ENCODE peak calls at places on chromosome 20, in six cellular contexts. One of them, this sample, is unnamed. For H3K79me2, the result is how much of the 10 kb centered on the place peaks cover.

GRCh38 chr20:53826090-53826489 is 232.5 kb upstream of the ZNF217 start:
- DNase-seq in OCI-LY7: no peak
- DNase-seq in MM.1S: no peak
- DNase-seq in GM23248: no peak
- DNase-seq in GM23338: no peak
- DNase-seq in neural progenitor cell: no peak
- DNase-seq in this sample: no peak

GRCh38 chr20:62885808-62886708 is 24.4 kb upstream of the TCFL5 start:
- DNase-seq in MM.1S: peak
- DNase-seq in GM23248: no peak
- DNase-seq in neural progenitor cell: no peak
- DNase-seq in GM23338: no peak
- DNase-seq in OCI-LY7: no peak
- DNase-seq in this sample: no peak

GRCh38 chr20:60055740-60056139 is 97.5 kb downstream of the CDH26 start:
- DNase-seq in GM23248: peak
- DNase-seq in MM.1S: no peak
- DNase-seq in neural progenitor cell: no peak
- DNase-seq in OCI-LY7: no peak
- DNase-seq in GM23338: no peak
- DNase-seq in this sample: no peak

GRCh38 chr20:3105256-3106137 is 21.0 kb upstream of the AVP start:
- DNase-seq in neural progenitor cell: no peak
- DNase-seq in MM.1S: no peak
- DNase-seq in OCI-LY7: no peak
- DNase-seq in GM23338: no peak
- DNase-seq in GM23248: no peak
- DNase-seq in this sample: no peak

GRCh38 chr20:47319517-47320252 is 36.8 kb downstream of the ZMYND8 start:
- DNase-seq in GM23248: peak
- DNase-seq in GM23338: peak
- DNase-seq in OCI-LY7: no peak
- DNase-seq in MM.1S: no peak
- DNase-seq in neural progenitor cell: peak
- DNase-seq in this sample: peak

GRCh38 chr20:47272893-47273590 is 83.5 kb downstream of the ZMYND8 start:
- DNase-seq in GM23338: peak
- DNase-seq in OCI-LY7: peak
- DNase-seq in MM.1S: peak
- DNase-seq in GM23248: peak
- DNase-seq in neural progenitor cell: peak
- DNase-seq in this sample: peak

GRCh38 chr20:50320910-50321796 is 130.5 kb downstream of the CEBPB start:
- DNase-seq in neural progenitor cell: peak
- DNase-seq in OCI-LY7: no peak
- DNase-seq in GM23248: peak
- DNase-seq in MM.1S: no peak
- DNase-seq in GM23338: peak
- DNase-seq in this sample: peak

GRCh38 chr20:5720696-5721095 is 29.5 kb upstream of the SHLD1 start:
- DNase-seq in OCI-LY7: no peak
- DNase-seq in neural progenitor cell: no peak
- DNase-seq in GM23338: no peak
- DNase-seq in GM23248: no peak
- DNase-seq in MM.1S: no peak
- DNase-seq in this sample: no peak

GRCh38 chr20:41436679-41437078 is 70.1 kb upstream of the EMILIN3 start:
- DNase-seq in GM23248: peak
- DNase-seq in OCI-LY7: no peak
- DNase-seq in MM.1S: no peak
- DNase-seq in neural progenitor cell: no peak
- DNase-seq in GM23338: no peak
- DNase-seq in this sample: peak

GRCh38 chr20:31685853-31686641 is 36.6 kb downstream of the BCL2L1 start:
- DNase-seq in OCI-LY7: no peak
- DNase-seq in GM23338: no peak
- DNase-seq in neural progenitor cell: no peak
- DNase-seq in GM23248: no peak
- DNase-seq in MM.1S: no peak
- DNase-seq in this sample: peak

GRCh38 chr20:40980106-40980827 is 48.4 kb upstream of the TOP1 start:
- DNase-seq in MM.1S: peak
- DNase-seq in OCI-LY7: no peak
- DNase-seq in GM23248: no peak
- DNase-seq in neural progenitor cell: no peak
- DNase-seq in GM23338: no peak
- DNase-seq in this sample: no peak

GRCh38 chr20:33864324-33864963 is 53.3 kb downstream of the CHMP4B start:
- DNase-seq in GM23248: no peak
- DNase-seq in neural progenitor cell: no peak
- DNase-seq in MM.1S: no peak
- DNase-seq in GM23338: no peak
- DNase-seq in OCI-LY7: no peak
- DNase-seq in this sample: no peak

GRCh38 chr20:62195736-62196135 is 12.9 kb downstream of the MTG2 start:
- DNase-seq in GM23338: no peak
- DNase-seq in MM.1S: no peak
- DNase-seq in GM23248: no peak
- DNase-seq in OCI-LY7: no peak
- DNase-seq in neural progenitor cell: no peak
- DNase-seq in this sample: no peak

GRCh38 chr20:44888226-44889103 is 3.0 kb downstream of the YWHAB start:
- DNase-seq in GM23248: peak
- DNase-seq in MM.1S: no peak
- DNase-seq in OCI-LY7: peak
- DNase-seq in neural progenitor cell: no peak
- DNase-seq in GM23338: no peak
- DNase-seq in this sample: peak

GRCh38 chr20:34069341-34070078 is 42.5 kb downstream of the EIF2S2 start:
- DNase-seq in GM23248: peak
- DNase-seq in MM.1S: peak
- DNase-seq in neural progenitor cell: peak
- DNase-seq in GM23338: peak
- DNase-seq in OCI-LY7: peak
- DNase-seq in this sample: peak

GRCh38 chr20:22931653-22932052 is 103.5 kb upstream of the SSTR4 start:
- DNase-seq in neural progenitor cell: no peak
- DNase-seq in GM23338: no peak
- DNase-seq in OCI-LY7: no peak
- DNase-seq in GM23248: no peak
- DNase-seq in MM.1S: no peak
- DNase-seq in this sample: no peak

GRCh38 chr20:10658051-10658823 is 15.6 kb downstream of the JAG1 start:
- DNase-seq in neural progenitor cell: no peak
- DNase-seq in MM.1S: no peak
- DNase-seq in GM23248: peak
- DNase-seq in OCI-LY7: no peak
- DNase-seq in GM23338: no peak
- DNase-seq in this sample: no peak

GRCh38 chr20:33337531-33338165 is 54.6 kb downstream of the BPIFB1 start:
- DNase-seq in GM23338: no peak
- DNase-seq in MM.1S: no peak
- DNase-seq in OCI-LY7: no peak
- DNase-seq in neural progenitor cell: no peak
- DNase-seq in GM23248: no peak
- DNase-seq in this sample: no peak

GRCh38 chr20:51639206-51639832 is 96.8 kb upstream of the NFATC2 start:
- DNase-seq in GM23338: peak
- DNase-seq in MM.1S: peak
- DNase-seq in neural progenitor cell: peak
- DNase-seq in GM23248: peak
- DNase-seq in OCI-LY7: peak
- DNase-seq in this sample: peak

GRCh38 chr20:539236-539635 is 4.4 kb downstream of the CSNK2A1 start:
- DNase-seq in MM.1S: no peak
- DNase-seq in GM23248: no peak
- DNase-seq in GM23338: peak
- DNase-seq in OCI-LY7: no peak
- DNase-seq in neural progenitor cell: no peak
- DNase-seq in this sample: no peak

GRCh38 chr20:17676942-17677341 is 5.1 kb downstream of the RRBP1 start:
- DNase-seq in neural progenitor cell: no peak
- DNase-seq in OCI-LY7: no peak
- DNase-seq in GM23338: no peak
- DNase-seq in MM.1S: no peak
- DNase-seq in GM23248: peak
- DNase-seq in this sample: no peak

GRCh38 chr20:3995067-3995748 is 20.1 kb downstream of the RNF24 start:
- DNase-seq in OCI-LY7: no peak
- DNase-seq in neural progenitor cell: no peak
- DNase-seq in MM.1S: no peak
- DNase-seq in GM23338: peak
- DNase-seq in GM23248: peak
- DNase-seq in this sample: peak

DNA sequence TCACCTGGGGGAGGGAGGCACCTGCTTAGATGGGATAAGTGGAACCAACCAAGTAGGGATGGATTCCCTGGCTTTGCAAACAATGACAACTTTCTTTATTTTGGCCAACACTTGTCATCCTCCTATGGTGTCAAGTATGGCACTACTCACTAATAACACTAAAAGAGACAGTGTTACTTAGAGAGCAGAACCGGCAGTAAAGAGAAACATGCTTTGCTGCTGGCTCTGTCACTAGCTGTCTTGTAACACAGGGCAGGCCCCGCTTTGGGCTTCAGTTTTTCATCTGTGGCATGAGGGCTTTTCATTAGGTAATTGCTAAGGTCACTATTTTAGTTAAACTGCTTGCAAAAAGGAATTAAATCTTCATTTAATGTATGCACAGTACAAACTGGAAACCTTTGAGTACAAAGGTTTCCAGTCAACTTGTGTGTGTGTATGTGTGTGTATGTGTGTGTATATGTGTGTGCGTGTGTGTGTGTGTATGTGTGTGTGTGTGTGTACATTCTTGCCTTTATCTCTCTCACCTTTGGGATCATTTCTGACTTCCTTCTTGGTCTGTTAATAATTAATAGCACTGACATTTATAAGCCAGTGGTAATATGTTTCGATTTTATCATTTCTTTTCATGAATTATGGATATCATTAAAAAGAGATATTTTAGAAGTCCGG is 64.7 kb downstream of the BTBD3 start:
- DNase-seq in GM23338: no peak
- DNase-seq in MM.1S: no peak
- DNase-seq in neural progenitor cell: no peak
- DNase-seq in OCI-LY7: no peak
- DNase-seq in GM23248: no peak
- DNase-seq in this sample: no peak
- H3K27ac ChIP-seq in GM23338: no peak
- H3K27ac ChIP-seq in MM.1S: no peak
- H3K27ac ChIP-seq in neural progenitor cell: no peak
- H3K27ac ChIP-seq in OCI-LY7: no peak
- H3K27ac ChIP-seq in GM23248: no peak
- H3K27ac ChIP-seq in this sample: no peak

GRCh38 chr20:57199656-57200405 is 66.6 kb downstream of the BMP7 start:
- DNase-seq in OCI-LY7: no peak
- DNase-seq in MM.1S: no peak
- DNase-seq in GM23248: peak
- DNase-seq in neural progenitor cell: no peak
- DNase-seq in GM23338: no peak
- DNase-seq in this sample: peak

GRCh38 chr20:57197352-57198198 is 68.9 kb downstream of the BMP7 start:
- DNase-seq in GM23248: no peak
- DNase-seq in GM23338: no peak
- DNase-seq in OCI-LY7: no peak
- DNase-seq in neural progenitor cell: no peak
- DNase-seq in MM.1S: no peak
- DNase-seq in this sample: no peak

GRCh38 chr20:57195759-57196100 is 70.7 kb downstream of the BMP7 start:
- DNase-seq in GM23338: no peak
- DNase-seq in MM.1S: no peak
- DNase-seq in GM23248: no peak
- DNase-seq in OCI-LY7: no peak
- DNase-seq in neural progenitor cell: no peak
- DNase-seq in this sample: no peak

GRCh38 chr20:57200882-57201723 is 65.3 kb downstream of the BMP7 start:
- DNase-seq in MM.1S: no peak
- DNase-seq in neural progenitor cell: no peak
- DNase-seq in GM23338: no peak
- DNase-seq in OCI-LY7: no peak
- DNase-seq in GM23248: no peak
- DNase-seq in this sample: no peak

GRCh38 chr20:57198359-57199072 is 67.9 kb downstream of the BMP7 start:
- DNase-seq in neural progenitor cell: peak
- DNase-seq in GM23248: no peak
- DNase-seq in MM.1S: no peak
- DNase-seq in OCI-LY7: no peak
- DNase-seq in GM23338: peak
- DNase-seq in this sample: no peak
- H3K79me2 ChIP-seq in neural progenitor cell: under half
- H3K79me2 ChIP-seq in GM23248: under half
- H3K79me2 ChIP-seq in MM.1S: under half
- H3K79me2 ChIP-seq in OCI-LY7: under half
- H3K79me2 ChIP-seq in GM23338: under half
- H3K79me2 ChIP-seq in this sample: under half

DNA sequence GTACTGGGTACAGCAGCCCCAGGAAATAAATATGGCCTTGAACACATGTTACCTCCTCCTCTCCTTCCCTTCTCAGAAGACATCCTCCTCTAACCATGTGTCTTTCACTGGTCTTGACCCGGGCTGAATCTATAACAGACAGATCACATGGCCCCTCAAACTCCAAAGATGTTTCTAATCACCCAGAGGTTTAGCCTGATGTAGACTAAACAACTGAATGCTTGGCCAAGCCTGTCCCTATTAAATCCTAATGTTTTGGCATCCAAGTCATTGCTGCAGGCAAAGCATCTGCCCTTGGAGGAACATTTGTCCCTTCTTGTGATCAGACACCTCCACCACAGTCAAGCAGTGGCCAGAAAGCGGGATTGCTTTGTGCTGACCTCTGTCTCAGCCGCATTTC is 65.5 kb downstream of the ANKRD60 start:
- DNase-seq in MM.1S: no peak
- DNase-seq in neural progenitor cell: no peak
- DNase-seq in GM23338: no peak
- DNase-seq in OCI-LY7: no peak
- DNase-seq in GM23248: no peak
- DNase-seq in this sample: no peak
- TF ChIP-seq EZH2phosphoT487 in MM.1S: no peak
- TF ChIP-seq EZH2phosphoT487 in neural progenitor cell: no peak
- TF ChIP-seq EZH2phosphoT487 in GM23338: no peak
- TF ChIP-seq EZH2phosphoT487 in OCI-LY7: no peak
- TF ChIP-seq EZH2phosphoT487 in GM23248: no peak
- TF ChIP-seq EZH2phosphoT487 in this sample: no peak

GRCh38 chr20:25254571-25254970 is 6.7 kb downstream of the PYGB start:
- DNase-seq in MM.1S: no peak
- DNase-seq in GM23338: no peak
- DNase-seq in neural progenitor cell: peak
- DNase-seq in GM23248: no peak
- DNase-seq in OCI-LY7: no peak
- DNase-seq in this sample: no peak

GRCh38 chr20:25257130-25257529 is 9.2 kb downstream of the PYGB start:
- DNase-seq in neural progenitor cell: no peak
- DNase-seq in MM.1S: no peak
- DNase-seq in OCI-LY7: no peak
- DNase-seq in GM23248: no peak
- DNase-seq in GM23338: no peak
- DNase-seq in this sample: no peak

GRCh38 chr20:25253606-25254275 is 5.9 kb downstream of the PYGB start:
- DNase-seq in GM23338: no peak
- DNase-seq in GM23248: no peak
- DNase-seq in MM.1S: no peak
- DNase-seq in neural progenitor cell: no peak
- DNase-seq in OCI-LY7: no peak
- DNase-seq in this sample: no peak

GRCh38 chr20:25256226-25256859 is 8.5 kb downstream of the PYGB start:
- DNase-seq in MM.1S: no peak
- DNase-seq in OCI-LY7: no peak
- DNase-seq in GM23338: no peak
- DNase-seq in GM23248: peak
- DNase-seq in neural progenitor cell: no peak
- DNase-seq in this sample: no peak

GRCh38 chr20:25254986-25255680 is 7.2 kb downstream of the PYGB start:
- DNase-seq in GM23338: no peak
- DNase-seq in neural progenitor cell: no peak
- DNase-seq in OCI-LY7: no peak
- DNase-seq in MM.1S: no peak
- DNase-seq in GM23248: peak
- DNase-seq in this sample: no peak
- H3K27ac ChIP-seq in GM23338: no peak
- H3K27ac ChIP-seq in neural progenitor cell: peak
- H3K27ac ChIP-seq in OCI-LY7: no peak
- H3K27ac ChIP-seq in MM.1S: no peak
- H3K27ac ChIP-seq in GM23248: no peak
- H3K27ac ChIP-seq in this sample: no peak

This sample was measured in PC-3.